ENCODE peak calls at places on chromosomes 4 and X, in four cellular contexts. R is progenitor cell of endocrine pancreas, B is mucosa of descending colon, X is brain microvascular endothelial cell. L is an unnamed sample.
A peak's percentile ranks its signal among the peaks of the same experiment; 100 is the strongest.

GRCh38 chr4:69735119-69735518 is 25.3 kb downstream of the SULT1B1 start:
- DNase-seq in R (no peak), B (no peak), X (no peak), L (no peak)

GRCh38 chrX:135463937-135464336 is 42.2 kb downstream of the SMIM10L2A start:
- DNase-seq in R (no peak), B (no peak), X (peak; percentile 1), L (peak; percentile 18)

GRCh38 chr4:188023682-188024081 is 28.1 kb downstream of the ZFP42 start:
- DNase-seq in R (no peak), B (no peak), X (no peak), L (peak; percentile 89)

GRCh38 chrX:136204571-136204970 is 46.6 kb downstream of the MAP7D3 start:
- DNase-seq in R (no peak), B (peak; percentile 45), X (peak; percentile 59), L (peak; percentile 34)

GRCh38 chr4:76571274-76571673 is 136.2 kb downstream of the SHROOM3 start:
- DNase-seq in R (no peak), B (no peak), X (no peak), L (no peak)

GRCh38 chrX:1440506-1440905 is 12.2 kb downstream of the ASMTL start:
- DNase-seq in R (no peak), B (peak; percentile 3), X (no peak), L (no peak)

GRCh38 chrX:11080721-11081120 is 30.4 kb upstream of the HCCS start:
- DNase-seq in R (no peak), B (no peak), X (no peak), L (no peak)

GRCh38 chrX:136909119-136909705 is 28.7 kb upstream of the RBMX start:
- DNase-seq in R (peak; percentile 39), B (peak; percentile 82), X (peak; percentile 48), L (peak; percentile 82)

GRCh38 chr4:173990126-173990878 is 293.2 kb downstream of the FBXO8 start:
- DNase-seq in R (no peak), B (no peak), X (peak; percentile 6), L (peak; percentile 42)

GRCh38 chr4:137000432-137000831 is 531.9 kb downstream of the PCDH18 start:
- DNase-seq in R (no peak), B (no peak), X (no peak), L (no peak)

GRCh38 chr4:54067163-54067562 is 2.8 kb upstream of the CHIC2 start:
- DNase-seq in R (no peak), B (peak; percentile 55), X (no peak), L (peak; percentile 95)

GRCh38 chr4:113901994-113902787 is 77.3 kb downstream of the ARSJ start:
- DNase-seq in R (peak; percentile 16), B (peak; percentile 82), X (no peak), L (no peak)

GRCh38 chrX:31036895-31037294 is 34.9 kb downstream of the FTHL17 start:
- DNase-seq in R (no peak), B (peak; percentile 29), X (peak; percentile 60), L (peak; percentile 67)

GRCh38 chr4:84336964-84337705 is 162.0 kb downstream of the NKX6-1 start:
- DNase-seq in R (no peak), B (no peak), X (no peak), L (no peak)

GRCh38 chrX:131277543-131278115 is 11.5 kb downstream of the IGSF1 start:
- DNase-seq in R (no peak), B (no peak), X (no peak), L (no peak)

DNA sequence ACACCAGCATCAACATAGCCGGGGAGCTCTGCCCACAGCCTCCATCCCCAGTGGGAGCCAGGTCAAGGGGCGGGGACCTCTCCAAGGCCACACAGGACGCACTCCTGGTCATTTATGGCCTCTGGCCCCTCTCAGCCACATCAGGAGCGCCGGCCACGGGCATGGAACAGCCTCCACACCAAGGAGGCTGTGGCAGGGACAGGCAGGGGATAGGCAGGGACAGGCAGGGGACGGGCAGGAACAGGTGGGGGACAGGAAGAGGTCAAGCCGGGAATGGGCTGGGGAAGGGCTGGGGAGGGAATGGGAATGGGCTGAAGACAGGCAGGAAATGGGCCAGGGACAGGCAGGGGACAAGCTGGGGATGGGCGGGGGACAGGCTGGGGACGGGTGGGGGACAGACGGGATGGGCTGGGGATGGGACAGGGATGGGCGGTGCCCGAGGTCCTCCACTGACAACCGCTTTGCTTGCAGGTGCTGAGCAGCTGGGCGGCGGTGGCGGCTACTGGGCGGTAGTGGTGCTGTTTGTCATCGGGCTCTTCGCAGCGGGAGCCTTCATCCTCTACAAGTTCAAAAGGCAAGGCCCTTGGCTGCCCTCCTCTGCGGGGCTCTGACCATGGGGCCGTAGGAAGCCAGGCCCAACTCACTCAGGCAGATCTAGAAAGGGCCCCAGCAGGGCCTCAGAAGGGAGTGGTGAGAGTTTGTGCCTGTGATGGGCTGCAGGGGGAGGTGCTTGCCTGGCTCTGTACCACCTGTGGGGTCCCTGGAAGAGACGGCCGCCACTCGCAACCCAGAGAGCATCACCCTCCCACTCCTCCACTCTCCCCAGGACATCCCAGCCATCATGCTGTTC is 205.6 kb downstream of the AFAP1 start:
- DNase-seq in R (no peak), B (no peak), X (no peak), L (no peak)
- TF ChIP-seq CTCF in R (no peak), B (no peak), X (no peak), L (no peak)

GRCh38 chrX:53374923-53375322 is 47.5 kb downstream of the SMC1A start:
- DNase-seq in R (no peak), B (no peak), X (no peak), L (no peak)
- TF ChIP-seq CTCF in R (no peak), B (no peak), X (no peak), L (peak; percentile 9)

GRCh38 chrX:115378471-115378870 is 89.0 kb downstream of the LUZP4 start:
- DNase-seq in R (no peak), B (no peak), X (no peak), L (peak; percentile 19)
- TF ChIP-seq CTCF in R (no peak), B (no peak), X (peak; percentile 8), L (no peak)

GRCh38 chr4:115219862-115220261 is 106.4 kb upstream of the NDST4 start:
- DNase-seq in R (no peak), B (no peak), X (no peak), L (no peak)

GRCh38 chr4:115219315-115219840 is 106.0 kb upstream of the NDST4 start:
- DNase-seq in R (no peak), B (no peak), X (no peak), L (no peak)

GRCh38 chr4:115222061-115222460 is 108.6 kb upstream of the NDST4 start:
- DNase-seq in R (no peak), B (no peak), X (no peak), L (no peak)
- TF ChIP-seq CTCF in R (no peak), B (no peak), X (no peak), L (no peak)